ENCODE peak calls at places on chromosomes 6 and 20, in seven cellular contexts. B, F, L, T, A, Y and E are unnamed samples. For H3K4me1, the result is how much of the 10 kb centered on the place peaks cover.

GRCh38 chr20:8162610-8163009 is 30.5 kb downstream of the PLCB1 start:
- DNase-seq in B (no peak), F (no peak), L (no peak), T (no peak), A (no peak), Y (no peak), E (no peak)

GRCh38 chr20:14536738-14537137 is 199.3 kb upstream of the FLRT3 start:
- DNase-seq in B (no peak), F (no peak), L (no peak), T (no peak), A (no peak), Y (no peak), E (no peak)

GRCh38 chr20:44019638-44020335 is 105.1 kb downstream of the TOX2 start:
- DNase-seq in B (no peak), F (no peak), L (no peak), T (no peak), A (no peak), Y (no peak), E (no peak)

GRCh38 chr20:20561841-20562240 is 150.6 kb downstream of the RALGAPA2 start:
- DNase-seq in B (no peak), F (no peak), L (no peak), T (peak), A (no peak), Y (no peak), E (no peak)

GRCh38 chr20:37899105-37900045 is 3.6 kb upstream of the VSTM2L start:
- DNase-seq in B (no peak), F (no peak), L (no peak), T (no peak), A (no peak), Y (no peak), E (no peak)

GRCh38 chr20:55515831-55516230 is 489.5 kb downstream of the CBLN4 start:
- DNase-seq in B (no peak), F (no peak), L (no peak), T (no peak), A (no peak), Y (no peak), E (no peak)

GRCh38 chr6:90168693-90169131 is 127.9 kb downstream of the BACH2 start:
- DNase-seq in B (no peak), F (no peak), L (no peak), T (no peak), A (no peak), Y (no peak), E (no peak)

GRCh38 chr6:36911946-36912555 is 26.3 kb downstream of the C6orf89 start:
- DNase-seq in B (no peak), F (no peak), L (no peak), T (peak), A (no peak), Y (no peak), E (no peak)

GRCh38 chr6:130362128-130362527 is 3.7 kb upstream of the TMEM200A start:
- DNase-seq in B (peak), F (no peak), L (no peak), T (no peak), A (no peak), Y (no peak), E (no peak)

GRCh38 chr6:100512203-100512862 is 47.6 kb upstream of the SIM1 start:
- DNase-seq in B (no peak), F (no peak), L (no peak), T (no peak), A (no peak), Y (no peak), E (no peak)

GRCh38 chr20:59153832-59154231 is 9.8 kb upstream of the ZNF831 start:
- DNase-seq in B (no peak), F (no peak), L (no peak), T (no peak), A (no peak), Y (no peak), E (no peak)

GRCh38 chr6:14467591-14467990 is 350.0 kb downstream of the CD83 start:
- DNase-seq in B (no peak), F (no peak), L (no peak), T (no peak), A (no peak), Y (no peak), E (no peak)

GRCh38 chr6:38572186-38572813 is 67.4 kb downstream of the BTBD9 start:
- DNase-seq in B (no peak), F (no peak), L (no peak), T (peak), A (no peak), Y (no peak), E (no peak)

GRCh38 chr6:49342410-49342809 is 120.6 kb downstream of the MMUT start:
- DNase-seq in B (no peak), F (no peak), L (no peak), T (no peak), A (no peak), Y (no peak), E (no peak)

GRCh38 chr6:96909826-96910225 is 12.1 kb upstream of the NDUFAF4 start:
- DNase-seq in B (no peak), F (no peak), L (no peak), T (no peak), A (no peak), Y (no peak), E (no peak)

GRCh38 chr20:9147553-9148024 is 78.7 kb downstream of the PLCB4 start:
- DNase-seq in B (peak), F (no peak), L (no peak), T (no peak), A (no peak), Y (no peak), E (no peak)

GRCh38 chr6:146864885-146865284 is 266.1 kb downstream of the ADGB start:
- DNase-seq in B (no peak), F (peak), L (no peak), T (no peak), A (no peak), Y (no peak), E (no peak)

GRCh38 chr20:19552144-19552895 is 205.7 kb upstream of the RIN2 start:
- DNase-seq in B (no peak), F (peak), L (peak), T (no peak), A (no peak), Y (peak), E (no peak)

GRCh38 chr6:43269273-43270007 is 26.2 kb downstream of the TTBK1 start:
- DNase-seq in B (peak), F (peak), L (no peak), T (no peak), A (peak), Y (no peak), E (no peak)

GRCh38 chr6:43268782-43269272 is 25.5 kb downstream of the TTBK1 start:
- DNase-seq in B (no peak), F (no peak), L (no peak), T (no peak), A (no peak), Y (no peak), E (no peak)

GRCh38 chr6:43265564-43265963 is 22.3 kb downstream of the TTBK1 start:
- DNase-seq in B (no peak), F (no peak), L (no peak), T (no peak), A (no peak), Y (no peak), E (no peak)

GRCh38 chr6:43268348-43268685 is 25.0 kb downstream of the TTBK1 start:
- DNase-seq in B (no peak), F (peak), L (no peak), T (no peak), A (peak), Y (no peak), E (peak)

DNA sequence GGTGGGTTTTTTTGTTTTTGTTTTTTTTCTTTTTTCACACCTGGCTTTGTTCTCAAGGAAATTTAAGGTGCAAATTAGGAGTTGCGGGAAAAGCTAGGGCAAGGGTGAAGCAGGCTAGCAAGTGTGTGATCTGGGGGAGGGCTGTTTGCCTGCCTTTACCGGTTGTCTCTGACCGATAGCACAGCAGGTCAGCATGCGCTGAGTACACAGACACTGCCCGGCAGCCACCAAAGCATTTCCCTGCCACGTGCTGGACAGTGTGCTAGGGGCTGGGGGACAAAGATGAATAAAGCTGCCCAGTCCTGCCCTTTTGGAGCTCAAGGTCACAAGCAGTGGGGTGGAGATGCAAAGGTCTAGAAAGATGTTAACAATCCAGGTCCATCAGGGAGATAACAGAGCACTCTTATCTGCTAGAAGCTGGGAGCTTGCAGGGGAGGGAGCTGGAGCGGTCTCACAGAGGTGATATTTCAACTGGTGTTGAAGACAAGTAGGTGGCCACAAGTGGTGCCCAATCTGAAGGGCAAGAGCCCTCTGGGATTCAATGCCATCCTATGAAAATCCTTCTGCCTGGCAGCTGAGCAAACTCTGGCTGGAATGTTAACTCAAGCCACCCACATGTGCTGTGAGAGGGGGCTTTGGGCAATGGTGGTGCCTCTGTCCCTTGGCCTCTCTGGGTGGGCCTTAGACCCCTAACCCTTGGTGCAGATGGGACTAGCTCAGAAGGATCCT is 24.5 kb downstream of the TTBK1 start:
- DNase-seq in B (peak), F (peak), L (no peak), T (no peak), A (peak), Y (no peak), E (no peak)
- H3K27ac ChIP-seq in B (no peak), F (no peak), L (no peak), T (no peak), A (peak), Y (no peak), E (peak)

DNA sequence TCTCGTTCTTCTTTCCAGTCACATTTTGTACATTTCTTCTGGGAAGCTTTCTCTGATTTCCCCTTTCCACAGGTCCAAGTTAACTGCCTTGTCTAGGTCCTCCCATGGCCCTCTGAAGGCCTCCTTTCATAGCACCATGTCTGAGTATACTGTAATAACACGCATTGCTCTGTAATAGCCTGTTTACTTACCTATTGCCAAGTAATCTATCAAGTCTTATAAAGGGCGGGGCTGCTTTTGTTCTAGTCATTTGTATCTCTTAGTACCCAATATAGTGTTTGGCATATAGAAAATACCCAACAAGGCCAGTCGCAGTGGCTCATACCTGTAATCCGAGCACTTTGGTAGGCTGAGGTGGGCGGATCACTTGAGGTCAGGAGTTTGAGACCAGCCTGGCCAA is 17.9 kb downstream of the PTPN1 start:
- DNase-seq in B (no peak), F (no peak), L (no peak), T (no peak), A (no peak), Y (no peak), E (no peak)
- H3K4me1 ChIP-seq in B (under half), F (under half), L (under half), T (under half), A (under half), Y (half or more), E (under half)

GRCh38 chr6:139376604-139377218 is 2.3 kb upstream of the CITED2 start:
- DNase-seq in B (peak), F (peak), L (peak), T (no peak), A (no peak), Y (peak), E (no peak)

GRCh38 chr6:139374357-139375238 is at the start of gene CITED2:
- DNase-seq in B (peak), F (peak), L (peak), T (peak), A (peak), Y (peak), E (peak)

GRCh38 chr6:139373928-139374356 is 506 bp downstream of the CITED2 start:
- DNase-seq in B (no peak), F (peak), L (no peak), T (no peak), A (peak), Y (no peak), E (no peak)

GRCh38 chr6:139376054-139376355 is 1.6 kb upstream of the CITED2 start:
- DNase-seq in B (peak), F (no peak), L (no peak), T (peak), A (no peak), Y (no peak), E (peak)

DNA sequence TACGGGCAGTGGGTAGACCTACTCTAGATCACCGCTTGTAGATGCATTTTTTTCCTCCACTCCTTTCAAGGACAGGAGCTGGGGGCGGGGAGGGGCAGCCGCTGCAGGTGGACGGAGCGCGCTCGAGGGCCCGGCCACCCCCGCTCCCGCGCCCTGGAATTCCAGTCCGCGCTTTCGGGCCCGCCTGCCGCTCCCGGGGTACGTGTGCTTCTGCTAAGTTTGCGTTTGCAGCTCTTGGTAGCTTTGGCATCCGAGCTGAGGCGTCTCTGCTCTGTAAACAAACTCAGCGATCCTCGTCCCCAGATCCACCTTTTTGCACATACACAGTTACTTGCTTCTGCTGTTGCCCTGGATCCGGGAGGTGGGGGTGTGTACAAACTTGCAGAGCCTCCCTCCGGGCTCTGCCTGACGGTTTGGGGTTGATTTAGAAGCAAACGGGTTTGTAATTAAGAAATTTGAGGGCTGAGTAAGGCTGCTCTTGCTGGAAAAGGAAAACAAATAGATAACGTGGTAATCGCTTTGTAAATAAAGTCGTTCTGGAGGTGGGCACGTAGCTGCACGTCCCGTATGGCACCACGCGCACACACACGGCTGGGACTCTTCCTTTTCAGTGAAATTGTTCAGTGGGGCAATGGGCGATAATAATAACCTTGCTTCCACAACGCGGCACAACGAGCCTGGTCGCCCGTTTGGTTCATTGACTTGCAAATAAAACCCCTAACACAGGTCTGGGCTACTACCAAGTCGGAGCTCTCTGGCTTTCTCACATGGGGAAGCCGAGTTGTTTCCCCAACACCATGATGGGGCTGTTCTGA is 998 bp upstream of the CITED2 start:
- DNase-seq in B (peak), F (peak), L (peak), T (peak), A (peak), Y (peak), E (peak)
- TF ChIP-seq POLR2A in B (peak), F (no peak), L (peak), T (peak), A (peak), Y (peak), E (no peak)

GRCh38 chr6:52403086-52403485 is 17.1 kb upstream of the EFHC1 start:
- DNase-seq in B (no peak), F (peak), L (no peak), T (no peak), A (no peak), Y (no peak), E (no peak)
- H3K27ac ChIP-seq in B (no peak), F (no peak), L (no peak), T (no peak), A (no peak), Y (no peak), E (no peak)

DNA sequence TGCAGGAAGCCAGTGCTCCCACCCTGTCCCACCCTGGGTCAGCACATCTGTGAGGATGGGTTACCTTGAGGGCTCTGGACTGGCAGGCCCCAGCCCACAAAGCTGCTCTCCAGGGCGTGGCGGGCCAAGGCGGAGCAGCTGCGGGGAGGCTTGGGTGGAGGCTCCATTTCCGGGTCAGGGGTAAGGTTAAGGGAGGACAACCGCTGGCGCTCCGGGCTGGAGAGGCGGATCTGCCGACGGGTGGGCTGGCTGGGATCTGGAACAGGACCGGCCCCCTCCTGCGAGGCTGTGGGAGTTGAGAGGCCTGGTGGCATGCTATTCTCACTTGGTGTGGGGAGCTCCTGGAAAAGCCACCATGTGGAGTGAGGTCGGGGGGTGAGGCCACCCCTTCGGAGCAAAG is 5.5 kb downstream of the SMPD2 start:
- DNase-seq in B (peak), F (no peak), L (no peak), T (no peak), A (peak), Y (no peak), E (peak)
- H3K4me1 ChIP-seq in B (under half), F (under half), L (under half), T (under half), A (under half), Y (under half), E (under half)

DNA sequence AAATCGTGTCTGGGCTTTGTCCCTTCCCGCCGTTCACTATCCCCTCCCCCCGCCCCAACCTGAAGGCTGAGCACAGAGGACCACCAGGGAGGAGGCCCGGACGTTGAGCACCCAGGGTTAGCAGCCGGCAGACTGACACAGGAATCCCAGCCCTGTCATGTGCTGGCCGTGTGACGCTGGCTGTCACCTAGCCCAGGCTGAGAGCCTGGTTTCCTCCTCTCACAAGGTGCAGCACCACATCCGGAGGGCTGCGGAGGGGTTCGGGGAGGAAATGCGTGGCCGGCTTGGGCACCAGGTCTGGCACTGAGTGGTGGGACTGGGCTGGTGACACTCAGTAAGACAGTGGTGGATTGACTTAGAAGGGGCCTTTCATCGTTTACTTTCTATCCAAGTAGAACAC is 4.6 kb upstream of the LSM14B start:
- DNase-seq in B (no peak), F (peak), L (no peak), T (no peak), A (no peak), Y (no peak), E (peak)
- TF ChIP-seq POLR2A in B (no peak), F (no peak), L (no peak), T (no peak), A (no peak), Y (no peak), E (no peak)

GRCh38 chr6:134560019-134560418 is 242.1 kb upstream of the SGK1 start:
- DNase-seq in B (no peak), F (no peak), L (no peak), T (no peak), A (no peak), Y (no peak), E (no peak)

GRCh38 chr6:134564705-134565104 is 246.8 kb upstream of the SGK1 start:
- DNase-seq in B (no peak), F (no peak), L (no peak), T (no peak), A (no peak), Y (no peak), E (no peak)
- H3K27ac ChIP-seq in B (no peak), F (no peak), L (no peak), T (no peak), A (no peak), Y (no peak), E (no peak)

GRCh38 chr6:106165885-106166485 is 79.8 kb downstream of the PRDM1 start:
- DNase-seq in B (no peak), F (no peak), L (no peak), T (no peak), A (no peak), Y (no peak), E (no peak)
- H3K4me1 ChIP-seq in B (under half), F (under half), L (under half), T (half or more), A (under half), Y (under half), E (under half)